ENCODE peak calls at places on chromosome 5, in four cellular contexts. I, E, N and G are unnamed samples.

GRCh38 chr5:112417931-112418358 is 1.1 kb downstream of the EPB41L4A start:
- DNase-seq in I (peak), E (no peak), N (peak), G (peak)

GRCh38 chr5:155839251-155840037 is 487.5 kb upstream of the SGCD start:
- DNase-seq in I (peak), E (no peak), N (no peak), G (no peak)

GRCh38 chr5:115098041-115098702 is 71.5 kb downstream of the TRIM36 start:
- DNase-seq in I (peak), E (peak), N (peak), G (peak)

GRCh38 chr5:64914396-64914795 is 145.7 kb downstream of the CWC27 start:
- DNase-seq in I (no peak), E (no peak), N (no peak), G (peak)

GRCh38 chr5:160071521-160072299 is 47.5 kb downstream of the PWWP2A start:
- DNase-seq in I (no peak), E (no peak), N (no peak), G (no peak)

GRCh38 chr5:71974165-71974564 is 133.1 kb upstream of the MAP1B start:
- DNase-seq in I (no peak), E (no peak), N (no peak), G (no peak)

GRCh38 chr5:57370376-57370775 is 112.2 kb downstream of the ACTBL2 start:
- DNase-seq in I (no peak), E (no peak), N (no peak), G (no peak)

GRCh38 chr5:89904442-89904841 is 505.1 kb downstream of the CETN3 start:
- DNase-seq in I (no peak), E (no peak), N (no peak), G (peak)

GRCh38 chr5:82107277-82107676 is 135.5 kb downstream of the ATG10 start:
- DNase-seq in I (peak), E (no peak), N (peak), G (peak)

GRCh38 chr5:16976625-16977008 is 40.5 kb upstream of the MYO10 start:
- DNase-seq in I (no peak), E (no peak), N (no peak), G (no peak)

GRCh38 chr5:8842906-8843590 is 702.8 kb downstream of the SEMA5A start:
- DNase-seq in I (peak), E (no peak), N (no peak), G (peak)

GRCh38 chr5:138504799-138505198 is 38.2 kb downstream of the ETF1 start:
- DNase-seq in I (no peak), E (no peak), N (no peak), G (peak)

GRCh38 chr5:116522737-116523136 is 51.9 kb downstream of the SEMA6A start:
- DNase-seq in I (no peak), E (no peak), N (no peak), G (no peak)

GRCh38 chr5:114210662-114211061 is 151.2 kb upstream of the KCNN2 start:
- DNase-seq in I (no peak), E (no peak), N (no peak), G (no peak)

GRCh38 chr5:174951151-174951780 is 226.9 kb downstream of the MSX2 start:
- DNase-seq in I (peak), E (peak), N (peak), G (peak)

GRCh38 chr5:174624754-174625506 is 99.5 kb upstream of the MSX2 start:
- DNase-seq in I (no peak), E (no peak), N (no peak), G (no peak)

GRCh38 chr5:73030995-73031394 is 75.2 kb downstream of the FCHO2 start:
- DNase-seq in I (peak), E (peak), N (no peak), G (peak)

DNA sequence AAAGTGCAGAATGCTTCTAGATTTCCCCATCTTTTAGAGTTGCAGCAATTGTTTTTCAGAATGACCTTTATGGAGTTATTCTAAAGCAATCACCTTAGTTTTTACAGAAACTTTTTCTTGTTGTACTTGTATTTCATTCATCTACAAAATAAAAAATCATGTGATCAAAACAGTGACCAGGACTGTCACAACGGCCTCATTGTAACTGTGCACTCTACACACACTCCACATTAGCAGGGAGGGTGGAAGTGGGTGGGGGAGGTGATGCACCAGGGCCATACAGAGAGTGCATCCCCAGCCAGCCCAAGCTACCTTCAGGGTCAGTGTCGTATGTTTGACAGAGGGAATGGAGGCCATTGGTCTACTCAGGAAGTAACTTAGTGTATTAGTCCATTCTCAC is 26.9 kb downstream of the EGFLAM start:
- DNase-seq in I (no peak), E (no peak), N (no peak), G (no peak)
- TF ChIP-seq EZH2phosphoT487 in I (no peak), E (no peak), N (no peak), G (no peak)

GRCh38 chr5:149788964-149789363 is 58.9 kb downstream of the PPARGC1B start:
- DNase-seq in I (no peak), E (no peak), N (no peak), G (no peak)

GRCh38 chr5:149789835-149790234 is 59.7 kb downstream of the PPARGC1B start:
- DNase-seq in I (no peak), E (no peak), N (no peak), G (no peak)

GRCh38 chr5:149791881-149792280 is 61.8 kb downstream of the PPARGC1B start:
- DNase-seq in I (no peak), E (no peak), N (no peak), G (no peak)

GRCh38 chr5:149792540-149792939 is 62.4 kb downstream of the PPARGC1B start:
- DNase-seq in I (no peak), E (no peak), N (no peak), G (no peak)

GRCh38 chr5:149790276-149790675 is 60.2 kb downstream of the PPARGC1B start:
- DNase-seq in I (no peak), E (no peak), N (no peak), G (no peak)
- H3K9ac ChIP-seq in I (no peak), E (no peak), N (no peak), G (no peak)

DNA sequence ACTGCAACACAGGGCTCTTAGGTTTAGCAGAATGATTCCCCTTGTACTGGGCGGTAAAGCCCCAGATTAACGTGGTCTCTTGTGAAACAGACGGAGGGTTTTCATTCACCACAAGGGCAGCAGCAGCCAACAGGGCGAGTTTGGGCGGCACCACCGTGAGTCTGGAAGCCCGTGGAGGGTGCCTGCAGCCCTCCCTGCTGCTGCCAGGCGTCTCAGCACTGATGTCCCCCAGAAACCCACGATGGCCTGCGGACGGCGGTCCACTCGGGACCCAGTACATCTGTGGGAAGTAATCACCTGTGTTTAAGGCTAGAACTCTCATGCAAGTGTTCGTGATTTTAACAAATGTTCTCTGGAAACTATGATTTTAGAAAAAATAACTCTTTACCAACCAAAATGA is 67.8 kb downstream of the IRX2 start:
- DNase-seq in I (no peak), E (no peak), N (no peak), G (no peak)
- H2AFZ ChIP-seq in I (no peak), E (no peak), N (no peak), G (no peak)

GRCh38 chr5:67490543-67491321 is 294.1 kb upstream of the CD180 start:
- DNase-seq in I (no peak), E (no peak), N (no peak), G (no peak)

GRCh38 chr5:67493676-67494075 is 297.1 kb upstream of the CD180 start:
- DNase-seq in I (peak), E (peak), N (no peak), G (peak)

GRCh38 chr5:67494186-67494842 is 297.7 kb upstream of the CD180 start:
- DNase-seq in I (no peak), E (no peak), N (no peak), G (peak)

GRCh38 chr5:67495072-67495471 is 298.5 kb upstream of the CD180 start:
- DNase-seq in I (no peak), E (no peak), N (no peak), G (peak)

DNA sequence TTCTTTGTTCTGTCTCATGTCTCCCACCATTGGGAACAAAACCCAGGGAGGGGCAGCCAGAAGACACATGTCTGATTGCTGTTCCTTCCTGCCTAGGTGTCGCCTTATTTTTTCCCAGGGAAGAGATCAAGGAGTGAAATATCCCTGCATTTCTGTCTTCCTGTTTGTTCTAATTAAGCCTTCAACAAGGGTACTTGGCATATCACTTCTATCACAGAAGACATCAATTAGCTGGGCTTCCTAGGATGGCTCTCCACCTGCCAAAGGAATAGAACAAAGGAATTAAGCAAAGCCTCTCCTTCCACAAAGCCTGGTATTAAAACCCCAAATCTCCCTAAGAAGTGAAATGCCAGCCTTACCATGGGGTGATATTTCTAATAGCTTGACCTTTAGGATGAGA is 299.5 kb upstream of the CD180 start:
- DNase-seq in I (no peak), E (no peak), N (no peak), G (no peak)
- TF ChIP-seq EZH2phosphoT487 in I (no peak), E (no peak), N (no peak), G (no peak)

GRCh38 chr5:170693701-170694100 is 89.8 kb upstream of the GABRP start:
- DNase-seq in I (peak), E (no peak), N (no peak), G (no peak)
- H3K9ac ChIP-seq in I (no peak), E (no peak), N (no peak), G (no peak)